ENCODE peak calls at places on chromosomes 2 and 18, in five cellular contexts. D is H54, X is prostate gland, N is H4, O is HS-5. B is an unnamed sample.

GRCh38 chr2:224217962-224218347 is 178.9 kb upstream of the SERPINE2 start:
- DNase-seq in D (no peak), X (no peak), N (no peak), O (no peak), B (no peak)

GRCh38 chr2:188931361-188931760 is 42.8 kb upstream of the COL3A1 start:
- DNase-seq in D (no peak), X (no peak), N (no peak), O (no peak), B (no peak)

GRCh38 chr2:159574246-159574645 is 42.1 kb downstream of the BAZ2B start:
- DNase-seq in D (no peak), X (no peak), N (peak; percentile 25), O (no peak), B (no peak)

GRCh38 chr2:17255071-17255470 is 263.2 kb downstream of the RAD51AP2 start:
- DNase-seq in D (no peak), X (no peak), N (no peak), O (no peak), B (no peak)

GRCh38 chr2:1651131-1652066 is 92.9 kb downstream of the PXDN start:
- DNase-seq in D (no peak), X (no peak), N (no peak), O (no peak), B (no peak)

GRCh38 chr2:127913808-127914457 is 28.2 kb upstream of the AMMECR1L start:
- DNase-seq in D (no peak), X (no peak), N (no peak), O (no peak), B (no peak)

GRCh38 chr18:850960-851359 is 38.9 kb upstream of the YES1 start:
- DNase-seq in D (no peak), X (no peak), N (no peak), O (no peak), B (no peak)

GRCh38 chr2:17076535-17076934 is 410.9 kb upstream of the CYRIA start:
- DNase-seq in D (no peak), X (no peak), N (no peak), O (no peak), B (no peak)

GRCh38 chr2:11397046-11397445 is 52.6 kb upstream of the ROCK2 start:
- DNase-seq in D (no peak), X (no peak), N (no peak), O (no peak), B (no peak)

GRCh38 chr18:24112874-24113615 is 25.8 kb upstream of the CABYR start:
- DNase-seq in D (peak; percentile 33), X (no peak), N (no peak), O (peak; percentile 47), B (no peak)

GRCh38 chr2:184597571-184597980 is 753 bp upstream of the ZNF804A start:
- DNase-seq in D (peak; percentile 56), X (no peak), N (peak; percentile 59), O (peak; percentile 58), B (peak; percentile 4)

GRCh38 chr2:174682578-174683391 is 81.5 kb downstream of the CHRNA1 start:
- DNase-seq in D (peak; percentile 72), X (peak; percentile 51), N (peak; percentile 29), O (peak; percentile 28), B (peak; percentile 49)

GRCh38 chr2:109724533-109725460 is 69.3 kb upstream of the RGPD5 start:
- DNase-seq in D (no peak), X (peak; percentile 3), N (no peak), O (no peak), B (no peak)

GRCh38 chr18:53380063-53380639 is 844.3 kb downstream of the MBD2 start:
- DNase-seq in D (peak; percentile 0), X (no peak), N (peak; percentile 59), O (peak; percentile 0), B (no peak)

GRCh38 chr2:227406177-227407031 is 18.7 kb upstream of the SCYGR1 start:
- DNase-seq in D (peak; percentile 66), X (peak; percentile 39), N (peak; percentile 96), O (peak; percentile 99), B (peak; percentile 53)

GRCh38 chr2:23508066-23508390 is 123.0 kb downstream of the KLHL29 start:
- DNase-seq in D (no peak), X (no peak), N (no peak), O (no peak), B (no peak)

GRCh38 chr2:240646061-240646899 is 21.0 kb downstream of the GPR35 start:
- DNase-seq in D (no peak), X (no peak), N (no peak), O (no peak), B (no peak)

GRCh38 chr2:191748050-191748449 is 70.1 kb downstream of the NABP1 start:
- DNase-seq in D (no peak), X (no peak), N (no peak), O (peak; percentile 60), B (no peak)

GRCh38 chr18:32315881-32316280 is 126.0 kb downstream of the MEP1B start:
- DNase-seq in D (no peak), X (no peak), N (no peak), O (peak; percentile 22), B (no peak)

GRCh38 chr2:16227811-16228462 is 287.6 kb downstream of the MYCN start:
- DNase-seq in D (no peak), X (no peak), N (no peak), O (no peak), B (no peak)

GRCh38 chr2:109463891-109464290 is 149.9 kb downstream of the SEPTIN10 start:
- DNase-seq in D (no peak), X (no peak), N (no peak), O (no peak), B (no peak)

GRCh38 chr2:85999131-85999831 is 106.4 kb downstream of the POLR1A start:
- DNase-seq in D (no peak), X (no peak), N (no peak), O (no peak), B (peak; percentile 66)